ENCODE peak calls at places on chromosomes 5 and 9, in four cellular contexts. A, Z, N and Y are unnamed samples. For H3K27me3, the result is how much of the 10 kb centered on the place peaks cover.

GRCh38 chr5:94901071-94901979 is 282.9 kb downstream of the SLF1 start:
- DNase-seq in A (no peak), Z (peak), N (no peak), Y (no peak)

GRCh38 chr9:70602364-70603019 is 188.0 kb upstream of the KLF9 start:
- DNase-seq in A (peak), Z (peak), N (peak), Y (peak)

GRCh38 chr5:4255441-4255840 is 659.8 kb downstream of the IRX1 start:
- DNase-seq in A (no peak), Z (no peak), N (no peak), Y (no peak)

GRCh38 chr5:66273131-66273530 is 129.0 kb downstream of the SREK1 start:
- DNase-seq in A (no peak), Z (no peak), N (no peak), Y (no peak)

GRCh38 chr9:115672477-115673316 is 480.9 kb upstream of the PAPPA start:
- DNase-seq in A (no peak), Z (no peak), N (peak), Y (peak)

GRCh38 chr5:126464016-126464415 is 40.8 kb downstream of the GRAMD2B start:
- DNase-seq in A (no peak), Z (no peak), N (no peak), Y (no peak)

GRCh38 chr5:393846-394275 is 49.1 kb upstream of the EXOC3 start:
- DNase-seq in A (no peak), Z (no peak), N (no peak), Y (peak)

GRCh38 chr5:109619024-109619460 is 70.7 kb upstream of the MAN2A1 start:
- DNase-seq in A (no peak), Z (no peak), N (no peak), Y (no peak)

GRCh38 chr5:176833286-176833685 is 22.9 kb downstream of the UNC5A start:
- DNase-seq in A (no peak), Z (no peak), N (no peak), Y (no peak)

GRCh38 chr9:96320749-96321280 is 18.8 kb upstream of the HSD17B3 start:
- DNase-seq in A (no peak), Z (no peak), N (no peak), Y (no peak)

GRCh38 chr9:4490705-4491620 is 695 bp downstream of the SLC1A1 start:
- DNase-seq in A (peak), Z (no peak), N (no peak), Y (no peak)

GRCh38 chr9:121824651-121825480 is 173.4 kb downstream of the DAB2IP start:
- DNase-seq in A (peak), Z (no peak), N (peak), Y (no peak)

GRCh38 chr5:102753889-102754498 is 1.1 kb upstream of the PAM start:
- DNase-seq in A (no peak), Z (no peak), N (no peak), Y (no peak)

GRCh38 chr9:115229496-115229895 is 111.5 kb upstream of the TNC start:
- DNase-seq in A (no peak), Z (no peak), N (no peak), Y (no peak)

GRCh38 chr5:675876-676698 is 17.1 kb downstream of the TPPP start:
- DNase-seq in A (peak), Z (no peak), N (no peak), Y (no peak)

GRCh38 chr5:82165740-82166530 is 112.2 kb downstream of the RPS23 start:
- DNase-seq in A (no peak), Z (peak), N (peak), Y (peak)

DNA sequence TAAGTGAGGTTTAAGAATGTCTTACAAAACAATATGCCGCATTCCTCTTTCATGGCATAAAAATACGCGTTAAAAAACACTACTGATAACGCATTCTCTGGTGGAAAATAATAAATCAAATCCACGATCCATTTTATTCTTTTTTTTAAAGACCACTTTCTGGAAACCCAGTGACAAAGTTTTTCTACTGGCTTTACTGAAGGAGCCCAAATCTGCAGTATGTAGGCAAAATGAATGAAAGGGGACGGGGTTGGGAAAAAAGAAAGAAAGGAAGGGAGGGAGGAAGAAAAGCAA is 2.0 kb downstream of the SV2C start:
- DNase-seq in A (no peak), Z (no peak), N (no peak), Y (no peak)
- H3K27me3 ChIP-seq in A (half or more), Z (under half), N (under half), Y (half or more)

GRCh38 chr5:139954462-139954861 is 88.6 kb downstream of the NRG2 start:
- DNase-seq in A (no peak), Z (no peak), N (no peak), Y (no peak)

GRCh38 chr5:139955616-139956283 is 87.3 kb downstream of the NRG2 start:
- DNase-seq in A (no peak), Z (no peak), N (no peak), Y (no peak)

GRCh38 chr5:139956342-139956741 is 86.8 kb downstream of the NRG2 start:
- DNase-seq in A (no peak), Z (no peak), N (no peak), Y (no peak)

GRCh38 chr5:139954022-139954421 is 89.1 kb downstream of the NRG2 start:
- DNase-seq in A (no peak), Z (no peak), N (no peak), Y (no peak)

GRCh38 chr5:139955053-139955605 is 88.0 kb downstream of the NRG2 start:
- DNase-seq in A (no peak), Z (no peak), N (no peak), Y (no peak)
- TF ChIP-seq SUZ12 in A (no peak), Z (no peak), N (no peak), Y (no peak)

DNA sequence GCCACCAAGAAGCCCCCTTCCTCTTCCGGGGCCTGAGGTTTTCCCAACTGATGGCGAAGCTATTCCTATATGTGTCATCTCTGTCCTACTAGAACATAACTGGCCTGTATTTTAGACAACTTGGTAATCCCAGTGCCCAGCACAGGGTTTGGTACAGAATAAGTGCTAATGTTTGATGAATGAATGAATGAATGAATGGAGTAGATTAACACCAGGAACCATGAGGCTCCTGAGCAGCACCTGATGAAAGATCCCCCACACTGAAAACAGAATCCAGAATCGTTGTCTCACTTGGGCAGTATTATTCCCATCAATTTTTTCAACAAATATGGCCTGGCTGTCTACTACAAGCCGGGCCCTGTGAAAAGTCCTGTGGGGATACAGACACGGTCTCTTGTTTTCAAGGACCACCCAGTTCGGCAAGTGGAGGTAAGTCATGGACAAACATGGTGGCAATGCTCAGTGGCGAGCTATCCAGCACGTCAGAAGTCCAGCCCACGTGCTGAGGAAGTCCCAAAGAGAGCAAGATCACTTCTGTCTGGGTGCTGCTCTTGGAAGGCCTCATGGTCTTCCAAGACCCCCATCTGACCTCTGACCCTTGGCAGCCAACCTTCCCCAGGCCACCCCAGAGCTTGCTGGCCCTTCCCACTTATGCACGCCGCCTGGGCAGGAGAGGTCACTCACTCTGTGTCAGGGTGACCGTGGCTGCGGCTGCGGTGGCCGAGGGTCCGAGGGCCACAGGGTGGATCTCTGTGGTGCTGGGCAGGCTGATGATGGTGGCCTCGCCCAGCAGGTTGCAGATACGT is 1.0 kb downstream of the NAIF1 start:
- DNase-seq in A (no peak), Z (no peak), N (no peak), Y (no peak)
- H3K4me3 ChIP-seq in A (no peak), Z (peak), N (peak), Y (peak)

GRCh38 chr5:38189031-38189632 is 69.2 kb upstream of the EGFLAM start:
- DNase-seq in A (no peak), Z (no peak), N (peak), Y (no peak)

GRCh38 chr5:38188591-38188990 is 69.8 kb upstream of the EGFLAM start:
- DNase-seq in A (no peak), Z (no peak), N (no peak), Y (no peak)

GRCh38 chr5:38182991-38183390 is 75.4 kb upstream of the EGFLAM start:
- DNase-seq in A (no peak), Z (no peak), N (no peak), Y (no peak)

GRCh38 chr5:38187532-38187931 is 70.8 kb upstream of the EGFLAM start:
- DNase-seq in A (no peak), Z (no peak), N (no peak), Y (no peak)

GRCh38 chr5:38184627-38185026 is 73.7 kb upstream of the EGFLAM start:
- DNase-seq in A (no peak), Z (no peak), N (no peak), Y (no peak)
- H3K27me3 ChIP-seq in A (under half), Z (under half), N (under half), Y (under half)

GRCh38 chr5:170627271-170627670 is 123.5 kb downstream of the KCNIP1 start:
- DNase-seq in A (no peak), Z (no peak), N (no peak), Y (no peak)

GRCh38 chr5:170626507-170627150 is 122.8 kb downstream of the KCNIP1 start:
- DNase-seq in A (no peak), Z (no peak), N (no peak), Y (no peak)

GRCh38 chr5:170625221-170626165 is 121.7 kb downstream of the KCNIP1 start:
- DNase-seq in A (no peak), Z (no peak), N (no peak), Y (no peak)

GRCh38 chr5:170622933-170623332 is 119.1 kb downstream of the KCNIP1 start:
- DNase-seq in A (no peak), Z (no peak), N (no peak), Y (no peak)

GRCh38 chr5:170623576-170624181 is 119.9 kb downstream of the KCNIP1 start:
- DNase-seq in A (peak), Z (no peak), N (peak), Y (peak)
- TF ChIP-seq SUZ12 in A (no peak), Z (no peak), N (no peak), Y (no peak)

GRCh38 chr5:9551567-9551966 is 5.7 kb upstream of the SEMA5A start:
- DNase-seq in A (no peak), Z (no peak), N (no peak), Y (no peak)
- H3K4me3 ChIP-seq in A (no peak), Z (no peak), N (no peak), Y (no peak)

GRCh38 chr5:179212870-179213269 is 132.4 kb downstream of the ADAMTS2 start:
- DNase-seq in A (no peak), Z (no peak), N (no peak), Y (no peak)

GRCh38 chr5:179217956-179218355 is 127.3 kb downstream of the ADAMTS2 start:
- DNase-seq in A (no peak), Z (no peak), N (no peak), Y (no peak)

GRCh38 chr5:179217356-179217755 is 127.9 kb downstream of the ADAMTS2 start:
- DNase-seq in A (no peak), Z (no peak), N (no peak), Y (no peak)

GRCh38 chr5:179214678-179215077 is 130.6 kb downstream of the ADAMTS2 start:
- DNase-seq in A (no peak), Z (no peak), N (no peak), Y (no peak)

DNA sequence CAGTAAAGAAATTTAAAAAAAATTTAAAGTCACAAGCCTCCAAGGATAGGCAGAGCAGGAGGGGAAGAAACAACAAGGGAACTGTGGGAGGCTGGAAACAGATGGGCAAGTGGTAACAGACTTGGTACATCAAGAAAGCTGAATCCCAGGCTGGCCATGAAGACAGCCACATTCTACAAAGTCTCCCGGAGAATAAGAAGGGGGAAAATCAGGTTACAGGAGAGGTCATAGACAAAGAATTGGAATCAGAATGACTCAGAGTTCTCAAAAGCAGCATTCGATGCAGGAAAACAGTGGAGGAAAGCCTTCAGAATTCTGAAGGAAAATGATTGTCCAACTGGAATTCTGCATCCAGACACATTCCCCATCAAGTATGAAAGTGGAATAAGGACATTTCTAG is 129.7 kb downstream of the ADAMTS2 start:
- DNase-seq in A (no peak), Z (no peak), N (no peak), Y (no peak)
- H3K27me3 ChIP-seq in A (under half), Z (under half), N (under half), Y (under half)